ENCODE peak calls at places on chromosomes 7 and 10, in seven cellular contexts. S is HT1080, F is T-helper 2 cell, X is Calu3, Q is amygdala, G is COR-L47, L is B cell. V is an unnamed sample.
A peak's percentile ranks its signal among the peaks of the same experiment; 100 is the strongest.

GRCh38 chr10:5911670-5912069 is 21.6 kb downstream of the FBH1 start:
- DNase-seq in Q (no peak), G (no peak), S (no peak), F (no peak), X (no peak), L (no peak), V (no peak)

GRCh38 chr10:97520978-97521761 is 22.4 kb downstream of the UBTD1 start:
- DNase-seq in G (no peak), S (no peak), F (no peak), Q (no peak), X (no peak), L (no peak), V (no peak)

GRCh38 chr7:41928781-41929180 is 225.9 kb upstream of the INHBA start:
- DNase-seq in F (no peak), Q (no peak), L (no peak), X (no peak), G (no peak), S (no peak), V (no peak)

GRCh38 chr7:157526604-157527003 is 189.8 kb downstream of the DNAJB6 start:
- DNase-seq in X (no peak), S (no peak), F (no peak), Q (no peak), G (no peak), L (no peak), V (no peak)

GRCh38 chr10:131891196-131891928 is 9.4 kb upstream of the PPP2R2D start:
- DNase-seq in X (peak; percentile 61), Q (no peak), G (no peak), L (no peak), F (no peak), S (peak; percentile 79), V (peak; percentile 67)

GRCh38 chr10:58453098-58453497 is 59.6 kb upstream of the BICC1 start:
- DNase-seq in Q (no peak), F (no peak), L (no peak), S (no peak), G (no peak), X (no peak), V (no peak)

GRCh38 chr7:23332881-23333612 is 33.9 kb downstream of the MALSU1 start:
- DNase-seq in G (no peak), Q (no peak), F (no peak), L (no peak), X (no peak), S (no peak), V (no peak)

GRCh38 chr10:30747633-30748032 is 118.1 kb upstream of the LYZL2 start:
- DNase-seq in L (no peak), G (no peak), X (no peak), S (peak; percentile 60), F (peak; percentile 30), Q (no peak), V (peak; percentile 24)

GRCh38 chr7:143385891-143386781 is 5.0 kb downstream of the ZYX start:
- DNase-seq in G (no peak), X (no peak), F (no peak), L (no peak), S (no peak), Q (no peak), V (no peak)

GRCh38 chr7:100676501-100677306 is 3.2 kb downstream of the GNB2 start:
- DNase-seq in X (no peak), L (no peak), S (no peak), Q (no peak), F (no peak), G (no peak), V (no peak)

GRCh38 chr7:101744588-101744987 is 72.8 kb upstream of the CUX1 start:
- DNase-seq in Q (no peak), L (no peak), S (no peak), X (no peak), G (no peak), F (no peak), V (no peak)

GRCh38 chr10:58412502-58412961 is 27.3 kb downstream of the TFAM start:
- DNase-seq in X (no peak), L (no peak), G (no peak), F (no peak), Q (no peak), S (peak; percentile 78), V (no peak)

GRCh38 chr7:136869006-136869961 is 832 bp downstream of the CHRM2 start:
- DNase-seq in X (no peak), G (no peak), L (no peak), Q (no peak), S (no peak), F (no peak), V (peak; percentile 9)

V was measured in hepatocyte.